ENCODE peak calls at places on chromosomes 11 and 22, in six cellular contexts. One of them, this sample, is unnamed.

GRCh38 chr22:25120093-25120561 is 79.5 kb upstream of the CRYBB3 start:
- DNase-seq in PC-3: peak; percentile 77
- DNase-seq in K562: no peak
- DNase-seq in mesendoderm: peak; percentile 76
- DNase-seq in GM23248: no peak
- DNase-seq in MM.1S: no peak
- DNase-seq in this sample: no peak

GRCh38 chr22:48566741-48567140 is 1260.9 kb downstream of the BRD1 start:
- DNase-seq in PC-3: no peak
- DNase-seq in K562: no peak
- DNase-seq in mesendoderm: no peak
- DNase-seq in MM.1S: no peak
- DNase-seq in GM23248: peak; percentile 26
- DNase-seq in this sample: no peak

GRCh38 chr11:59207988-59208432 is 4.7 kb downstream of the MPEG1 start:
- DNase-seq in PC-3: peak; percentile 69
- DNase-seq in GM23248: peak; percentile 77
- DNase-seq in K562: peak; percentile 38
- DNase-seq in mesendoderm: peak; percentile 65
- DNase-seq in MM.1S: peak; percentile 71
- DNase-seq in this sample: peak; percentile 89

GRCh38 chr22:21951931-21952465 is 650 bp downstream of the PPM1F start:
- DNase-seq in PC-3: peak; percentile 52
- DNase-seq in mesendoderm: peak; percentile 53
- DNase-seq in MM.1S: peak; percentile 15
- DNase-seq in GM23248: peak; percentile 76
- DNase-seq in K562: peak; percentile 78
- DNase-seq in this sample: no peak

GRCh38 chr11:61384271-61385242 is 7.8 kb upstream of the TMEM216 start:
- DNase-seq in PC-3: peak; percentile 41
- DNase-seq in GM23248: peak; percentile 37
- DNase-seq in K562: peak; percentile 66
- DNase-seq in mesendoderm: peak; percentile 70
- DNase-seq in MM.1S: no peak
- DNase-seq in this sample: no peak

GRCh38 chr22:50581950-50582561 is 593 bp downstream of the CHKB start:
- DNase-seq in mesendoderm: peak; percentile 38
- DNase-seq in K562: no peak
- DNase-seq in GM23248: peak; percentile 55
- DNase-seq in MM.1S: peak; percentile 33
- DNase-seq in PC-3: no peak
- DNase-seq in this sample: no peak

GRCh38 chr11:8283510-8284272 is 20.0 kb upstream of the LMO1 start:
- DNase-seq in PC-3: no peak
- DNase-seq in GM23248: peak; percentile 16
- DNase-seq in MM.1S: no peak
- DNase-seq in mesendoderm: peak; percentile 63
- DNase-seq in K562: no peak
- DNase-seq in this sample: no peak

GRCh38 chr22:50272103-50272782 is 2.1 kb upstream of the MAPK11 start:
- DNase-seq in PC-3: no peak
- DNase-seq in K562: no peak
- DNase-seq in MM.1S: no peak
- DNase-seq in mesendoderm: peak; percentile 52
- DNase-seq in GM23248: no peak
- DNase-seq in this sample: no peak

GRCh38 chr22:33562484-33562883 is 357.8 kb downstream of the LARGE1 start:
- DNase-seq in PC-3: no peak
- DNase-seq in MM.1S: no peak
- DNase-seq in K562: no peak
- DNase-seq in mesendoderm: no peak
- DNase-seq in GM23248: no peak
- DNase-seq in this sample: no peak

GRCh38 chr11:128576555-128576954 is 10.8 kb downstream of the ETS1 start:
- DNase-seq in PC-3: no peak
- DNase-seq in K562: no peak
- DNase-seq in GM23248: no peak
- DNase-seq in mesendoderm: peak; percentile 47
- DNase-seq in MM.1S: no peak
- DNase-seq in this sample: no peak

GRCh38 chr22:49266561-49267519 is 560.8 kb downstream of the BRD1 start:
- DNase-seq in K562: no peak
- DNase-seq in PC-3: no peak
- DNase-seq in MM.1S: peak; percentile 58
- DNase-seq in GM23248: no peak
- DNase-seq in mesendoderm: no peak
- DNase-seq in this sample: no peak

GRCh38 chr11:88779551-88779950 is 286.2 kb downstream of the GRM5 start:
- DNase-seq in GM23248: peak; percentile 98
- DNase-seq in K562: no peak
- DNase-seq in mesendoderm: no peak
- DNase-seq in PC-3: peak; percentile 80
- DNase-seq in MM.1S: no peak
- DNase-seq in this sample: no peak

GRCh38 chr11:68946416-68947090 is 34.2 kb downstream of the MRGPRD start:
- DNase-seq in mesendoderm: no peak
- DNase-seq in GM23248: peak; percentile 93
- DNase-seq in MM.1S: no peak
- DNase-seq in PC-3: peak; percentile 12
- DNase-seq in K562: no peak
- DNase-seq in this sample: no peak

GRCh38 chr11:123020968-123021367 is 39.3 kb upstream of the BSX start:
- DNase-seq in K562: peak; percentile 45
- DNase-seq in GM23248: peak; percentile 84
- DNase-seq in mesendoderm: peak; percentile 84
- DNase-seq in PC-3: peak; percentile 80
- DNase-seq in MM.1S: peak; percentile 69
- DNase-seq in this sample: no peak

GRCh38 chr22:32044913-32045312 is 1.9 kb downstream of the SLC5A1 start:
- DNase-seq in K562: no peak
- DNase-seq in PC-3: peak; percentile 30
- DNase-seq in GM23248: peak; percentile 2
- DNase-seq in mesendoderm: no peak
- DNase-seq in MM.1S: no peak
- DNase-seq in this sample: no peak

GRCh38 chr22:32781695-32782094 is 19.8 kb upstream of the TIMP3 start:
- DNase-seq in K562: no peak
- DNase-seq in mesendoderm: no peak
- DNase-seq in PC-3: no peak
- DNase-seq in GM23248: no peak
- DNase-seq in MM.1S: no peak
- DNase-seq in this sample: no peak

GRCh38 chr11:62169448-62169847 is 20.6 kb upstream of the SCGB1D1 start:
- DNase-seq in mesendoderm: no peak
- DNase-seq in PC-3: no peak
- DNase-seq in GM23248: no peak
- DNase-seq in MM.1S: no peak
- DNase-seq in K562: no peak
- DNase-seq in this sample: no peak

GRCh38 chr11:130278745-130279144 is 36.0 kb downstream of the ZBTB44 start:
- DNase-seq in GM23248: peak; percentile 2
- DNase-seq in MM.1S: no peak
- DNase-seq in mesendoderm: no peak
- DNase-seq in PC-3: no peak
- DNase-seq in K562: no peak
- DNase-seq in this sample: no peak

GRCh38 chr11:12889243-12889642 is 119.9 kb upstream of the RASSF10 start:
- DNase-seq in mesendoderm: no peak
- DNase-seq in PC-3: no peak
- DNase-seq in K562: no peak
- DNase-seq in MM.1S: no peak
- DNase-seq in GM23248: peak; percentile 94
- DNase-seq in this sample: no peak

GRCh38 chr22:50032109-50032871 is 19.7 kb upstream of the IL17REL start:
- DNase-seq in mesendoderm: no peak
- DNase-seq in MM.1S: no peak
- DNase-seq in PC-3: no peak
- DNase-seq in K562: no peak
- DNase-seq in GM23248: no peak
- DNase-seq in this sample: no peak

GRCh38 chr11:71488086-71488967 is 35.3 kb downstream of the NADSYN1 start:
- DNase-seq in K562: peak; percentile 40
- DNase-seq in PC-3: peak; percentile 62
- DNase-seq in mesendoderm: peak; percentile 97
- DNase-seq in MM.1S: no peak
- DNase-seq in GM23248: no peak
- DNase-seq in this sample: no peak

GRCh38 chr11:106091480-106092123 is 14.1 kb downstream of the AASDHPPT start:
- DNase-seq in K562: no peak
- DNase-seq in GM23248: peak; percentile 79
- DNase-seq in mesendoderm: no peak
- DNase-seq in MM.1S: peak; percentile 19
- DNase-seq in PC-3: peak; percentile 65
- DNase-seq in this sample: peak; percentile 56

GRCh38 chr11:7657306-7658025 is 15.8 kb downstream of the CYB5R2 start:
- DNase-seq in K562: peak; percentile 58
- DNase-seq in mesendoderm: peak; percentile 82
- DNase-seq in MM.1S: peak; percentile 49
- DNase-seq in PC-3: peak; percentile 79
- DNase-seq in GM23248: peak; percentile 92
- DNase-seq in this sample: no peak

GRCh38 chr22:47092896-47093311 is 330.5 kb downstream of the TBC1D22A start:
- DNase-seq in PC-3: no peak
- DNase-seq in GM23248: peak; percentile 72
- DNase-seq in mesendoderm: peak; percentile 71
- DNase-seq in K562: no peak
- DNase-seq in MM.1S: no peak
- DNase-seq in this sample: no peak

GRCh38 chr11:63841554-63841953 is 2.6 kb downstream of the MARK2 start:
- DNase-seq in MM.1S: no peak
- DNase-seq in mesendoderm: peak; percentile 84
- DNase-seq in PC-3: peak; percentile 80
- DNase-seq in GM23248: peak; percentile 67
- DNase-seq in K562: no peak
- DNase-seq in this sample: no peak

GRCh38 chr11:32072872-32073661 is 17.8 kb upstream of the RCN1 start:
- DNase-seq in GM23248: no peak
- DNase-seq in PC-3: no peak
- DNase-seq in K562: no peak
- DNase-seq in MM.1S: no peak
- DNase-seq in mesendoderm: no peak
- DNase-seq in this sample: no peak

GRCh38 chr11:61776561-61777075 is 15.8 kb downstream of the TMEM258 start:
- DNase-seq in GM23248: peak; percentile 78
- DNase-seq in MM.1S: peak; percentile 42
- DNase-seq in K562: peak; percentile 90
- DNase-seq in PC-3: peak; percentile 80
- DNase-seq in mesendoderm: peak; percentile 86
- DNase-seq in this sample: no peak

GRCh38 chr11:121446752-121447156 is 5.4 kb upstream of the SORL1 start:
- DNase-seq in K562: no peak
- DNase-seq in MM.1S: no peak
- DNase-seq in mesendoderm: peak; percentile 64
- DNase-seq in PC-3: peak; percentile 41
- DNase-seq in GM23248: peak; percentile 28
- DNase-seq in this sample: no peak

GRCh38 chr11:35347921-35348331 is 71.4 kb downstream of the SLC1A2 start:
- DNase-seq in PC-3: no peak
- DNase-seq in mesendoderm: peak; percentile 13
- DNase-seq in K562: no peak
- DNase-seq in MM.1S: no peak
- DNase-seq in GM23248: peak; percentile 84
- DNase-seq in this sample: no peak

DNA sequence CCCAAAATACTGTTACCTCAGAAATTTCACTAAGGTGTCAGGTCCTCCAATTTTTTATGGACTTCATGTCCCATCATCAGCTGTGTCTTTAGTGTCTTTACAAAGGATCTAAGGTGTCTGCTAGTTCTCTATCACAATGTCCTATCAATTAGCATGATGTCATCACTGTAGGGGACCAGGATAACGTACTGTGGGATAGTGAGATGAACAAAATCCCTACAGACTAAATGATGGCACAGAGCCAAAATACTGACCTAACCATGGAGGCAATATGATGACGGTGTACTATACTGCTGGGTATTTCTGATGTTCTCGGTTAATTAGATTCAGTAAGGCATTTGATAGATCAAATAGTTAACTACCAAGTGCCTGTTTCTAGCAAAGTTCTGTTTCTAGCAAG is 82.5 kb downstream of the SBF2 start:
- DNase-seq in K562: no peak
- DNase-seq in GM23248: no peak
- DNase-seq in PC-3: no peak
- DNase-seq in MM.1S: no peak
- DNase-seq in mesendoderm: no peak
- DNase-seq in this sample: no peak
- H3K79me2 ChIP-seq in K562: no peaks in the 10 kb centered on the region
- H3K79me2 ChIP-seq in GM23248: peaks cover 96% of the 10 kb centered on the region
- H3K79me2 ChIP-seq in PC-3: peaks cover 15% of the 10 kb centered on the region
- H3K79me2 ChIP-seq in MM.1S: peaks cover 12% of the 10 kb centered on the region
- H3K79me2 ChIP-seq in mesendoderm: no peaks in the 10 kb centered on the region
- H3K79me2 ChIP-seq in this sample: no peaks in the 10 kb centered on the region

GRCh38 chr22:38506118-38506962 is at the start of gene DDX17:
- DNase-seq in K562: peak; percentile 89
- DNase-seq in PC-3: peak; percentile 88
- DNase-seq in MM.1S: peak; percentile 97
- DNase-seq in mesendoderm: peak; percentile 98
- DNase-seq in GM23248: peak; percentile 98
- DNase-seq in this sample: peak; percentile 92
- H3K79me2 ChIP-seq in K562: peaks cover 48% of the 10 kb centered on the region
- H3K79me2 ChIP-seq in PC-3: peaks cover 48% of the 10 kb centered on the region
- H3K79me2 ChIP-seq in MM.1S: peaks cover 48% of the 10 kb centered on the region
- H3K79me2 ChIP-seq in mesendoderm: peaks cover 45% of the 10 kb centered on the region
- H3K79me2 ChIP-seq in GM23248: peaks cover 47% of the 10 kb centered on the region
- H3K79me2 ChIP-seq in this sample: peaks cover 48% of the 10 kb centered on the region

GRCh38 chr22:40391417-40391816 is 21.0 kb downstream of the SGSM3 start:
- DNase-seq in PC-3: no peak
- DNase-seq in MM.1S: no peak
- DNase-seq in GM23248: no peak
- DNase-seq in K562: no peak
- DNase-seq in mesendoderm: no peak
- DNase-seq in this sample: no peak
- H3K79me2 ChIP-seq in PC-3: no peaks in the 10 kb centered on the region
- H3K79me2 ChIP-seq in MM.1S: peaks cover 19% of the 10 kb centered on the region
- H3K79me2 ChIP-seq in GM23248: peaks cover 56% of the 10 kb centered on the region
- H3K79me2 ChIP-seq in K562: peaks cover 3% of the 10 kb centered on the region
- H3K79me2 ChIP-seq in mesendoderm: no peaks in the 10 kb centered on the region
- H3K79me2 ChIP-seq in this sample: peaks cover 4% of the 10 kb centered on the region

DNA sequence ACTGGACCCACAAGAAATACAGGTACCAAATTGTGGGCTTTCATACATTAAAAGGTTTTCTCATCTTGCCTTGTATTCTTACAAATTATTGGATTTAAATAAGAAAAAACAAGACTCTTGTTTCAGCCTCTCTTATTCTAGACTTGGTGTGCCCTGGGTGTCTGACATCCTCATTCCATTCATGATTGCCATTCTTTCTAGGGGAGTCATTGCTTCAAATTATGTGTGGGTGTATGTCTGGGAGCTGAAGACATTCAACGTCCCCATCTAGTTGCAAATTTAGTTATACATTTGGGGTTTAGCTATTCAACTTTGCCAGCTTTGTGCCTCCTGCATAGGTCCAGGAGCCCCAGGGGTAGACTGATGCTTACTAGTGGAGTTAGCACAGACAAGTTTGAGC is 18.1 kb downstream of the MAML2 start:
- DNase-seq in GM23248: peak; percentile 76
- DNase-seq in PC-3: peak; percentile 66
- DNase-seq in mesendoderm: peak; percentile 87
- DNase-seq in MM.1S: no peak
- DNase-seq in K562: no peak
- DNase-seq in this sample: no peak
- H3K79me2 ChIP-seq in GM23248: peaks cover 98% of the 10 kb centered on the region
- H3K79me2 ChIP-seq in PC-3: peaks cover 20% of the 10 kb centered on the region
- H3K79me2 ChIP-seq in mesendoderm: no peaks in the 10 kb centered on the region
- H3K79me2 ChIP-seq in MM.1S: peaks cover 100% of the 10 kb centered on the region
- H3K79me2 ChIP-seq in K562: peaks cover 77% of the 10 kb centered on the region
- H3K79me2 ChIP-seq in this sample: peaks cover 76% of the 10 kb centered on the region

GRCh38 chr11:77752518-77752917 is 68.0 kb downstream of the RSF1 start:
- DNase-seq in GM23248: peak; percentile 50
- DNase-seq in mesendoderm: peak; percentile 91
- DNase-seq in K562: no peak
- DNase-seq in MM.1S: no peak
- DNase-seq in PC-3: no peak
- DNase-seq in this sample: no peak
- H3K79me2 ChIP-seq in GM23248: peaks cover 96% of the 10 kb centered on the region
- H3K79me2 ChIP-seq in mesendoderm: peaks cover 12% of the 10 kb centered on the region
- H3K79me2 ChIP-seq in K562: peaks cover 28% of the 10 kb centered on the region
- H3K79me2 ChIP-seq in MM.1S: peaks cover 27% of the 10 kb centered on the region
- H3K79me2 ChIP-seq in PC-3: peaks cover 11% of the 10 kb centered on the region
- H3K79me2 ChIP-seq in this sample: no peaks in the 10 kb centered on the region

This sample was measured in GM12878.